ENCODE peak calls at places on chromosome 11, in eight cellular contexts. One of them, this sample, is unnamed.

GRCh38 chr11:17012712-17013547 is 1.3 kb downstream of the PLEKHA7 start:
- DNase-seq in fibroblast of lung: peak; percentile 72
- DNase-seq in transverse colon: peak; percentile 75
- DNase-seq in HL-60: no peak
- DNase-seq in IMR-90: peak; percentile 52
- DNase-seq in thoracic aorta: no peak
- DNase-seq in brain microvascular endothelial cell: peak; percentile 53
- DNase-seq in GM13976: no peak
- DNase-seq in this sample: peak; percentile 96

GRCh38 chr11:100354736-100355135 is 332.4 kb upstream of the ARHGAP42 start:
- DNase-seq in HL-60: no peak
- DNase-seq in fibroblast of lung: no peak
- DNase-seq in IMR-90: no peak
- DNase-seq in thoracic aorta: no peak
- DNase-seq in GM13976: no peak
- DNase-seq in transverse colon: no peak
- DNase-seq in brain microvascular endothelial cell: peak; percentile 20
- DNase-seq in this sample: no peak

GRCh38 chr11:105861225-105861624 is 160.8 kb downstream of the MSANTD4 start:
- DNase-seq in IMR-90: peak; percentile 6
- DNase-seq in HL-60: no peak
- DNase-seq in GM13976: no peak
- DNase-seq in fibroblast of lung: peak; percentile 27
- DNase-seq in transverse colon: no peak
- DNase-seq in brain microvascular endothelial cell: no peak
- DNase-seq in thoracic aorta: no peak
- DNase-seq in this sample: peak; percentile 14

GRCh38 chr11:94840209-94840608 is 72.1 kb downstream of the AMOTL1 start:
- DNase-seq in fibroblast of lung: peak; percentile 50
- DNase-seq in transverse colon: no peak
- DNase-seq in brain microvascular endothelial cell: no peak
- DNase-seq in HL-60: no peak
- DNase-seq in thoracic aorta: no peak
- DNase-seq in GM13976: no peak
- DNase-seq in IMR-90: peak; percentile 11
- DNase-seq in this sample: no peak

GRCh38 chr11:131254254-131254653 is 116.2 kb upstream of the NTM start:
- DNase-seq in transverse colon: no peak
- DNase-seq in HL-60: no peak
- DNase-seq in GM13976: no peak
- DNase-seq in fibroblast of lung: no peak
- DNase-seq in brain microvascular endothelial cell: no peak
- DNase-seq in IMR-90: no peak
- DNase-seq in thoracic aorta: no peak
- DNase-seq in this sample: no peak

GRCh38 chr11:125341676-125342075 is 154.4 kb downstream of the FEZ1 start:
- DNase-seq in fibroblast of lung: no peak
- DNase-seq in thoracic aorta: no peak
- DNase-seq in brain microvascular endothelial cell: no peak
- DNase-seq in HL-60: no peak
- DNase-seq in IMR-90: no peak
- DNase-seq in GM13976: no peak
- DNase-seq in transverse colon: no peak
- DNase-seq in this sample: no peak

GRCh38 chr11:114319716-114320328 is 23.6 kb downstream of the NNMT start:
- DNase-seq in transverse colon: no peak
- DNase-seq in GM13976: no peak
- DNase-seq in fibroblast of lung: no peak
- DNase-seq in brain microvascular endothelial cell: no peak
- DNase-seq in thoracic aorta: no peak
- DNase-seq in HL-60: no peak
- DNase-seq in IMR-90: no peak
- DNase-seq in this sample: peak; percentile 24

GRCh38 chr11:110908401-110909106 is 196.3 kb upstream of the ARHGAP20 start:
- DNase-seq in thoracic aorta: no peak
- DNase-seq in brain microvascular endothelial cell: peak; percentile 83
- DNase-seq in IMR-90: peak; percentile 94
- DNase-seq in HL-60: no peak
- DNase-seq in transverse colon: no peak
- DNase-seq in GM13976: no peak
- DNase-seq in fibroblast of lung: peak; percentile 73
- DNase-seq in this sample: peak; percentile 64

GRCh38 chr11:42093541-42093940 is 634.1 kb upstream of the LRRC4C start:
- DNase-seq in fibroblast of lung: no peak
- DNase-seq in thoracic aorta: no peak
- DNase-seq in IMR-90: no peak
- DNase-seq in GM13976: no peak
- DNase-seq in HL-60: no peak
- DNase-seq in brain microvascular endothelial cell: no peak
- DNase-seq in transverse colon: no peak
- DNase-seq in this sample: no peak

GRCh38 chr11:93842461-93842860 is 8.0 kb downstream of the VSTM5 start:
- DNase-seq in brain microvascular endothelial cell: peak; percentile 30
- DNase-seq in IMR-90: peak; percentile 71
- DNase-seq in fibroblast of lung: peak; percentile 53
- DNase-seq in transverse colon: peak; percentile 83
- DNase-seq in HL-60: no peak
- DNase-seq in GM13976: peak; percentile 10
- DNase-seq in thoracic aorta: no peak
- DNase-seq in this sample: peak; percentile 56

GRCh38 chr11:12771875-12772274 is 97.7 kb downstream of the TEAD1 start:
- DNase-seq in fibroblast of lung: no peak
- DNase-seq in brain microvascular endothelial cell: no peak
- DNase-seq in IMR-90: peak; percentile 76
- DNase-seq in GM13976: peak; percentile 37
- DNase-seq in thoracic aorta: no peak
- DNase-seq in transverse colon: no peak
- DNase-seq in HL-60: no peak
- DNase-seq in this sample: peak; percentile 57

GRCh38 chr11:82936261-82936660 is 34.7 kb downstream of the DDIAS start:
- DNase-seq in IMR-90: peak; percentile 31
- DNase-seq in HL-60: no peak
- DNase-seq in transverse colon: no peak
- DNase-seq in fibroblast of lung: peak; percentile 11
- DNase-seq in GM13976: no peak
- DNase-seq in brain microvascular endothelial cell: peak; percentile 40
- DNase-seq in thoracic aorta: no peak
- DNase-seq in this sample: peak; percentile 80

GRCh38 chr11:77821349-77821851 is 456 bp downstream of the AAMDC start:
- DNase-seq in thoracic aorta: no peak
- DNase-seq in transverse colon: peak; percentile 27
- DNase-seq in fibroblast of lung: peak; percentile 34
- DNase-seq in brain microvascular endothelial cell: peak; percentile 32
- DNase-seq in HL-60: peak; percentile 17
- DNase-seq in IMR-90: peak; percentile 40
- DNase-seq in GM13976: peak; percentile 42
- DNase-seq in this sample: peak; percentile 58

GRCh38 chr11:31767066-31767465 is 44.1 kb downstream of the PAX6 start:
- DNase-seq in GM13976: no peak
- DNase-seq in thoracic aorta: no peak
- DNase-seq in brain microvascular endothelial cell: no peak
- DNase-seq in transverse colon: no peak
- DNase-seq in IMR-90: no peak
- DNase-seq in HL-60: no peak
- DNase-seq in fibroblast of lung: no peak
- DNase-seq in this sample: no peak

GRCh38 chr11:77151804-77152513 is 23.9 kb downstream of the MYO7A start:
- DNase-seq in GM13976: no peak
- DNase-seq in fibroblast of lung: no peak
- DNase-seq in thoracic aorta: no peak
- DNase-seq in transverse colon: peak; percentile 40
- DNase-seq in HL-60: peak; percentile 88
- DNase-seq in IMR-90: peak; percentile 32
- DNase-seq in brain microvascular endothelial cell: no peak
- DNase-seq in this sample: no peak

GRCh38 chr11:119742263-119742861 is 13.4 kb upstream of the NECTIN1 start:
- DNase-seq in fibroblast of lung: no peak
- DNase-seq in brain microvascular endothelial cell: no peak
- DNase-seq in IMR-90: no peak
- DNase-seq in thoracic aorta: no peak
- DNase-seq in GM13976: no peak
- DNase-seq in transverse colon: peak; percentile 36
- DNase-seq in HL-60: no peak
- DNase-seq in this sample: peak; percentile 18

GRCh38 chr11:63668396-63668795 is 2.8 kb downstream of the ATL3 start:
- DNase-seq in HL-60: no peak
- DNase-seq in fibroblast of lung: no peak
- DNase-seq in GM13976: no peak
- DNase-seq in brain microvascular endothelial cell: no peak
- DNase-seq in transverse colon: no peak
- DNase-seq in IMR-90: no peak
- DNase-seq in thoracic aorta: no peak
- DNase-seq in this sample: no peak

GRCh38 chr11:117900720-117901440 is 24.4 kb upstream of the FXYD6 start:
- DNase-seq in fibroblast of lung: no peak
- DNase-seq in IMR-90: no peak
- DNase-seq in brain microvascular endothelial cell: no peak
- DNase-seq in thoracic aorta: no peak
- DNase-seq in GM13976: no peak
- DNase-seq in transverse colon: no peak
- DNase-seq in HL-60: no peak
- DNase-seq in this sample: no peak

GRCh38 chr11:10716122-10716521 is 22.6 kb upstream of the IRAG1 start:
- DNase-seq in thoracic aorta: no peak
- DNase-seq in IMR-90: peak; percentile 80
- DNase-seq in transverse colon: no peak
- DNase-seq in brain microvascular endothelial cell: peak; percentile 75
- DNase-seq in HL-60: no peak
- DNase-seq in fibroblast of lung: peak; percentile 67
- DNase-seq in GM13976: no peak
- DNase-seq in this sample: no peak

GRCh38 chr11:121656333-121657090 is 203.7 kb upstream of the SORL1-AS1 start:
- DNase-seq in brain microvascular endothelial cell: no peak
- DNase-seq in GM13976: peak; percentile 18
- DNase-seq in transverse colon: no peak
- DNase-seq in IMR-90: no peak
- DNase-seq in fibroblast of lung: no peak
- DNase-seq in HL-60: no peak
- DNase-seq in thoracic aorta: no peak
- DNase-seq in this sample: no peak
- TF ChIP-seq CTCF in brain microvascular endothelial cell: no peak
- TF ChIP-seq CTCF in GM13976: no peak
- TF ChIP-seq CTCF in transverse colon: no peak
- TF ChIP-seq CTCF in IMR-90: no peak
- TF ChIP-seq CTCF in fibroblast of lung: no peak
- TF ChIP-seq CTCF in HL-60: no peak
- TF ChIP-seq CTCF in thoracic aorta: no peak
- TF ChIP-seq CTCF in this sample: no peak

GRCh38 chr11:67056640-67057409 is at the start of gene RHOD:
- DNase-seq in GM13976: peak; percentile 74
- DNase-seq in HL-60: peak; percentile 21
- DNase-seq in IMR-90: no peak
- DNase-seq in thoracic aorta: no peak
- DNase-seq in transverse colon: peak; percentile 79
- DNase-seq in fibroblast of lung: no peak
- DNase-seq in brain microvascular endothelial cell: no peak
- DNase-seq in this sample: peak; percentile 41

GRCh38 chr11:67056267-67056639 is 394 bp upstream of the RHOD start:
- DNase-seq in thoracic aorta: no peak
- DNase-seq in brain microvascular endothelial cell: no peak
- DNase-seq in GM13976: no peak
- DNase-seq in transverse colon: no peak
- DNase-seq in IMR-90: no peak
- DNase-seq in HL-60: no peak
- DNase-seq in fibroblast of lung: no peak
- DNase-seq in this sample: no peak

GRCh38 chr11:67053896-67054850 is 2.5 kb upstream of the RHOD start:
- DNase-seq in IMR-90: peak; percentile 91
- DNase-seq in transverse colon: peak; percentile 50
- DNase-seq in brain microvascular endothelial cell: peak; percentile 92
- DNase-seq in fibroblast of lung: peak; percentile 77
- DNase-seq in HL-60: peak; percentile 54
- DNase-seq in thoracic aorta: peak; percentile 39
- DNase-seq in GM13976: peak; percentile 86
- DNase-seq in this sample: peak; percentile 87

GRCh38 chr11:67055812-67056211 is 835 bp upstream of the RHOD start:
- DNase-seq in thoracic aorta: no peak
- DNase-seq in transverse colon: no peak
- DNase-seq in fibroblast of lung: no peak
- DNase-seq in IMR-90: peak; percentile 15
- DNase-seq in GM13976: no peak
- DNase-seq in brain microvascular endothelial cell: no peak
- DNase-seq in HL-60: no peak
- DNase-seq in this sample: peak; percentile 16

GRCh38 chr11:67054851-67055523 is 1.7 kb upstream of the RHOD start:
- DNase-seq in thoracic aorta: no peak
- DNase-seq in IMR-90: peak; percentile 88
- DNase-seq in transverse colon: peak; percentile 78
- DNase-seq in fibroblast of lung: peak; percentile 81
- DNase-seq in HL-60: no peak
- DNase-seq in brain microvascular endothelial cell: peak; percentile 93
- DNase-seq in GM13976: peak; percentile 64
- DNase-seq in this sample: peak; percentile 83
- TF ChIP-seq CTCF in thoracic aorta: no peak
- TF ChIP-seq CTCF in IMR-90: no peak
- TF ChIP-seq CTCF in transverse colon: no peak
- TF ChIP-seq CTCF in fibroblast of lung: no peak
- TF ChIP-seq CTCF in HL-60: no peak
- TF ChIP-seq CTCF in brain microvascular endothelial cell: no peak
- TF ChIP-seq CTCF in GM13976: no peak
- TF ChIP-seq CTCF in this sample: no peak

GRCh38 chr11:65853249-65853979 is 4.6 kb downstream of the CFL1 start:
- DNase-seq in thoracic aorta: no peak
- DNase-seq in fibroblast of lung: no peak
- DNase-seq in brain microvascular endothelial cell: no peak
- DNase-seq in transverse colon: peak; percentile 18
- DNase-seq in HL-60: no peak
- DNase-seq in IMR-90: no peak
- DNase-seq in GM13976: no peak
- DNase-seq in this sample: no peak
- TF ChIP-seq CTCF in thoracic aorta: no peak
- TF ChIP-seq CTCF in fibroblast of lung: no peak
- TF ChIP-seq CTCF in brain microvascular endothelial cell: peak; percentile 2
- TF ChIP-seq CTCF in transverse colon: no peak
- TF ChIP-seq CTCF in HL-60: no peak
- TF ChIP-seq CTCF in IMR-90: no peak
- TF ChIP-seq CTCF in GM13976: no peak
- TF ChIP-seq CTCF in this sample: no peak

DNA sequence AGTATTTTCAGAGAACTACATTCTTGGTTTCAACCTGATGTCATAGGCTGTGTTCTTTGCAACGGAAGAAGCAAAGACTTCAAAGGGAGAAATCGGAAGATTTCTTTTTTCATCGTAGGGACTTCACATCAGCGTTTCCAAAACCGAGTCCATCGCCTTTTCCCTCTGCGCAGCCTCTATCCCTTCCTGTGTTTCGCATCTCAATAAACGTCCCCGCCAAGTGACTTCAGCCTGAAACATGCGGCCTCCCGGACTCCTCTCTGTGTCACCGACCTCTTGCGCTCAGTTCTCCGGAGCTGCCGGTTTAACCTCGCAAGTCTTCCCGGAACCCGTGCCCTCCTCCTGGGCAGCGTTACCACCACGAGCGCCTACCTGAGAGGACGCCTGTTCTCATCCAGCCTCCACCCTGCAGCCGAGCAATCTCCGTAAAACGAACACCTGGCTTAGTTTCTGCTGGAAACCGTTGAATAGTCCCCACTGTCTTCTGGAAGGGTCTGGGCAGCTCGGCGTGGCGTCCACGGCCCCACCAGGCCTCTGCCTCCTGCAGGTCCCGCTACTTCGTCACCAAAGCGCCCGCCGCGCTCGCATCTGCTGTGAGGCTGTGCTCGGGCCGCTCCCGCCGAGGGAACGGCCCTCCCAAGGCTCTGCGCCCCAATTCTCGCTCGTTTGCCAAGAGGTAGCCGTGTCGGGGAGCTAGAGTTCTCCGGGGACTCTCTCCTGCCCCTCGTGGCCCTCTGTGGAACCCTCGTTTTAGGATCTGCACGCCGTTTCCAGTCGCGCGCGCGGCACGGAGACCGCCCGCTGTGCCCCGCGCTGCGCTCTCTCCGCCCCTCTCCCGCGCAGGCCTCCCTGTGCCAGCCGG is at the start of gene GLB1L3:
- DNase-seq in GM13976: peak; percentile 83
- DNase-seq in transverse colon: peak; percentile 33
- DNase-seq in brain microvascular endothelial cell: no peak
- DNase-seq in HL-60: peak; percentile 21
- DNase-seq in IMR-90: no peak
- DNase-seq in thoracic aorta: no peak
- DNase-seq in fibroblast of lung: peak; percentile 22
- DNase-seq in this sample: peak; percentile 18
- TF ChIP-seq CTCF in GM13976: peak; percentile 39
- TF ChIP-seq CTCF in transverse colon: peak; percentile 20
- TF ChIP-seq CTCF in brain microvascular endothelial cell: peak; percentile 58
- TF ChIP-seq CTCF in HL-60: no peak
- TF ChIP-seq CTCF in IMR-90: peak; percentile 27
- TF ChIP-seq CTCF in thoracic aorta: no peak
- TF ChIP-seq CTCF in fibroblast of lung: peak; percentile 19
- TF ChIP-seq CTCF in this sample: peak; percentile 29

This sample was measured in cardiac fibroblast.